ENCODE peak calls at places on chromosomes 4 and X, in seven cellular contexts. R is esophagus muscularis mucosa; Y is stomach; Q is neural progenitor cell; L is fibroblast of lung; I is breast epithelium; D is CD8-positive, alpha-beta memory T cell. N is an unnamed sample.

GRCh38 chr4:176753049-176753448 is 39.7 kb downstream of the VEGFC start:
- DNase-seq in R (no peak), Y (no peak), Q (peak), L (peak), I (no peak), D (no peak), N (no peak)

GRCh38 chrX:133852837-133853236 is 132.6 kb downstream of the GPC3 start:
- DNase-seq in R (no peak), Y (no peak), Q (no peak), L (no peak), I (no peak), D (no peak), N (no peak)

GRCh38 chrX:48003367-48003757 is 427 bp downstream of the ZNF182 start:
- DNase-seq in R (no peak), Y (no peak), Q (peak), L (no peak), I (no peak), D (no peak), N (no peak)

GRCh38 chr4:64584981-64585557 is 175.8 kb upstream of the TECRL start:
- DNase-seq in R (no peak), Y (no peak), Q (peak), L (peak), I (no peak), D (no peak), N (no peak)

GRCh38 chrX:53233536-53233935 is 8.5 kb upstream of the KDM5C start:
- DNase-seq in R (no peak), Y (no peak), Q (no peak), L (no peak), I (no peak), D (no peak), N (no peak)

GRCh38 chr4:22458112-22458511 is 57.8 kb downstream of the ADGRA3 start:
- DNase-seq in R (no peak), Y (no peak), Q (no peak), L (no peak), I (no peak), D (no peak), N (no peak)

GRCh38 chrX:132564026-132564425 is 75.2 kb upstream of the MBNL3 start:
- DNase-seq in R (no peak), Y (no peak), Q (no peak), L (peak), I (no peak), D (no peak), N (no peak)

GRCh38 chr4:120829113-120829831 is 93.3 kb downstream of the PRDM5 start:
- DNase-seq in R (no peak), Y (no peak), Q (no peak), L (no peak), I (no peak), D (no peak), N (no peak)

GRCh38 chr4:63302078-63302477 is 1107.2 kb downstream of the TECRL start:
- DNase-seq in R (no peak), Y (no peak), Q (no peak), L (no peak), I (no peak), D (no peak), N (no peak)

GRCh38 chrX:151752847-151753246 is 18.3 kb downstream of the CNGA2 start:
- DNase-seq in R (no peak), Y (no peak), Q (no peak), L (no peak), I (no peak), D (no peak), N (no peak)

GRCh38 chrX:78313526-78313925 is 13.9 kb downstream of the CYSLTR1 start:
- DNase-seq in R (no peak), Y (no peak), Q (no peak), L (no peak), I (no peak), D (no peak), N (no peak)

GRCh38 chr4:186172551-186172950 is 18.8 kb upstream of the CYP4V2 start:
- DNase-seq in R (no peak), Y (no peak), Q (no peak), L (no peak), I (no peak), D (no peak), N (no peak)

GRCh38 chr4:87235020-87235671 is 14.7 kb upstream of the KLHL8 start:
- DNase-seq in R (no peak), Y (no peak), Q (no peak), L (peak), I (no peak), D (no peak), N (no peak)

GRCh38 chrX:70481871-70482270 is 37.2 kb downstream of the DLG3 start:
- DNase-seq in R (no peak), Y (no peak), Q (no peak), L (no peak), I (no peak), D (no peak), N (no peak)

GRCh38 chr4:91734682-91735081 is 569.1 kb upstream of the GRID2 start:
- DNase-seq in R (no peak), Y (no peak), Q (no peak), L (no peak), I (no peak), D (no peak), N (no peak)

GRCh38 chrX:6448003-6448402 is 86.9 kb downstream of the VCX3A start:
- DNase-seq in R (no peak), Y (peak), Q (no peak), L (peak), I (no peak), D (no peak), N (peak)

GRCh38 chrX:110194977-110195376 is 122.9 kb downstream of the AMMECR1 start:
- DNase-seq in R (no peak), Y (no peak), Q (no peak), L (no peak), I (no peak), D (no peak), N (no peak)

DNA sequence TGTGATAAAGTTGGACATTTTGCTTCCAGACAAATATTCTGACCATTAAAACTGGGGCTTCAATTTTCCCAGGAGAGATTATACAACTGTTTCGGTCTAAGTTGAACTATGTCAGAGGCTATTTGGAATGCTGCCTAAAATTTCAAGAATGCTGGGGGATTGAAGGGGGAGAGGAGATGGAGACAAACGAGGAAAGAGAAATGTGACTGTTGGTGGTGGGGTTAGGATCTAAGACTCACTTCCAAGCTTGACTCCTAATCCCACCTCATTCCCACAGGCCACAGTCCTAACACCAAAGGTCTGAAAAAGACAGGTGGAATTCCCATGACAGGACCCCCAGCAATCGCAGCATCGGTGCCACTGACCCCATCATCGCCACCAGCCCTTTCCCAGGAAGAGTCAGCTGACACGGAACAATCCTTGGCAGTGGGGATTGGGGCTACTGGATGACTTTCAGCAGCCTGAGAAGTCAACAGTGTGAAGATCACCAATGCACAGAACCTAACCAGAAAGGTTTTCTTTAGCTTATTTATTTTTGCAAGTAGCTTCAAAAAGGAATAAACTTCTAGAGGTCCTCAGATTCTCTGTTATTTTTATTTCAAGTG is 74.0 kb upstream of the PRSS48 start:
- DNase-seq in R (peak), Y (no peak), Q (no peak), L (peak), I (no peak), D (no peak), N (no peak)
- H3K27ac ChIP-seq in R (peak), Y (no peak), Q (no peak), L (no peak), I (peak), D (no peak), N (no peak)

GRCh38 chr4:15765910-15766703 is 12.0 kb upstream of the CD38 start:
- DNase-seq in R (no peak), Y (no peak), Q (no peak), L (no peak), I (no peak), D (peak), N (no peak)

GRCh38 chr4:15766821-15767220 is 11.3 kb upstream of the CD38 start:
- DNase-seq in R (no peak), Y (no peak), Q (no peak), L (no peak), I (no peak), D (no peak), N (no peak)

GRCh38 chr4:15774020-15774420 is 4.1 kb upstream of the CD38 start:
- DNase-seq in R (no peak), Y (no peak), Q (no peak), L (no peak), I (no peak), D (no peak), N (peak)

GRCh38 chr4:15769202-15769601 is 8.9 kb upstream of the CD38 start:
- DNase-seq in R (no peak), Y (no peak), Q (no peak), L (no peak), I (no peak), D (no peak), N (no peak)

DNA sequence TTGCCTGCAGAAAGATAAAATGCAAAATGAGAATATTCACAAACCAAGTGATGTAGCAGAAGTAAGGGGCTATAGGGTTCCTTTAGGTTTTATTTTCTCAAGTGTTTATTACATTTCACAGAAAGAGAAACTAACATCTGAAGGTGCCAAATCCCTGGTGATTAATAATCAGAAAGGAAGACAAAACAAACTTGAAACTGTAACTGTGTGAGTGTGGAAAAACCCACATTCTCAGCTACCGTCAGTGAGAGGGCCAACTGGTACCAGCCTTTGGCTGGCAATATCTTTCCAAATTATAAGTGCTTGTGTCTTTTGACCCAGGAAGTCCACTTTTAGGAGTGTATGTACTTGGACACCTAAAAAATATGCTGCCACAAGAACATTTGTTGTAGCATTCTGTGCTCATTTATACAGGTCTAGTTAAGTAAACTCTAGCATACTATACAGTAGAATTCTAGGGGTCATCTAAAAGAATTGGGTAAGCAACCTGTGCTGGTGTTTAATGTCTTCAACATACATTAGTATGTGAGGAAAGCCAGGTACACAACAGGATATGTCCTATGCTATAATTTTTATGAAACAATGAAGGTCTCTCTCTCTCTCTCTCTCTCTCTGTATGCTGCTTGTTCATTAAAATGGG is 6.6 kb upstream of the CD38 start:
- DNase-seq in R (no peak), Y (no peak), Q (no peak), L (no peak), I (no peak), D (no peak), N (no peak)
- H3K27ac ChIP-seq in R (no peak), Y (no peak), Q (no peak), L (no peak), I (no peak), D (no peak), N (no peak)

GRCh38 chr4:3477750-3478430 is 14.8 kb downstream of the DOK7 start:
- DNase-seq in R (no peak), Y (no peak), Q (peak), L (no peak), I (no peak), D (no peak), N (no peak)

GRCh38 chr4:3475713-3476260 is 12.7 kb downstream of the DOK7 start:
- DNase-seq in R (no peak), Y (no peak), Q (peak), L (no peak), I (no peak), D (no peak), N (no peak)

GRCh38 chr4:3476341-3476747 is 13.2 kb downstream of the DOK7 start:
- DNase-seq in R (no peak), Y (no peak), Q (peak), L (no peak), I (no peak), D (no peak), N (no peak)

GRCh38 chr4:3478446-3479357 is 15.6 kb downstream of the DOK7 start:
- DNase-seq in R (no peak), Y (no peak), Q (no peak), L (no peak), I (no peak), D (no peak), N (no peak)

GRCh38 chr4:3476936-3477749 is 14.0 kb downstream of the DOK7 start:
- DNase-seq in R (no peak), Y (no peak), Q (peak), L (no peak), I (no peak), D (no peak), N (no peak)
- H3K27ac ChIP-seq in R (no peak), Y (no peak), Q (no peak), L (no peak), I (no peak), D (no peak), N (no peak)

GRCh38 chrX:153055827-153056748 is at the start of gene PNMA3:
- DNase-seq in R (no peak), Y (no peak), Q (peak), L (no peak), I (no peak), D (no peak), N (no peak)
- H3K27ac ChIP-seq in R (no peak), Y (no peak), Q (no peak), L (no peak), I (no peak), D (no peak), N (no peak)

DNA sequence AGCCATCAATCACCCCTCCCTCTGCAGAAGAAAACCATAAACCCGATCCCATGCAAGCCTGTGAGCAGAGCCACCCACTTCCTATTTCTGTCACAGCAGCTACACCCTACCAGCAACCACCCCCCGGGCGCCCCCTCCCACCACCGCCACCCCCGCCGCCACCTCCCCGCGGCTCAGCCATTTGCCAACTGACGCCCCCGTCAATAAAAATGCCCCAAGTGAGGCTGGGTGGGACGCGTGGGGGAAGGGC is 1.1 kb downstream of the PPP3CA start:
- DNase-seq in R (no peak), Y (no peak), Q (no peak), L (no peak), I (no peak), D (peak), N (no peak)
- H3K27ac ChIP-seq in R (peak), Y (peak), Q (no peak), L (no peak), I (peak), D (no peak), N (no peak)

GRCh38 chr4:42326524-42326923 is 70.8 kb upstream of the SHISA3 start:
- DNase-seq in R (no peak), Y (no peak), Q (no peak), L (no peak), I (no peak), D (no peak), N (no peak)
- H3K27ac ChIP-seq in R (no peak), Y (no peak), Q (no peak), L (no peak), I (no peak), D (no peak), N (no peak)

N was measured in PC-9.